ENCODE peak calls at places on chromosomes 3 and 15, in six cellular contexts. M is stimulated activated CD4-positive, alpha-beta T cell treated with anti-CD3 and anti-CD28 coated beads, Interleukin-1b, Interleukin-23, amount 100 ng/mL, for 24 hours; C is endothelial cell; V is left ventricle myocardium superior; Q is NCI-H460; S is HEK293T. B is an unnamed sample.

GRCh38 chr3:178036745-178037144 is 499.5 kb upstream of the KCNMB2 start:
- DNase-seq in M (no peak), S (no peak), V (no peak), C (no peak), Q (no peak), B (no peak)

GRCh38 chr3:191237045-191237882 is 38.2 kb downstream of the OSTN start:
- DNase-seq in M (no peak), S (no peak), Q (no peak), C (no peak), V (no peak), B (no peak)

GRCh38 chr15:72554471-72555425 is 80.6 kb downstream of the ARIH1 start:
- DNase-seq in S (no peak), C (no peak), V (no peak), M (no peak), Q (peak; percentile 28), B (peak; percentile 6)

GRCh38 chr3:119145500-119146167 is at the start of gene TEX55:
- DNase-seq in Q (peak; percentile 20), M (no peak), S (peak; percentile 65), C (no peak), V (peak; percentile 38), B (no peak)

GRCh38 chr15:61410656-61411055 is 181.6 kb upstream of the RORA start:
- DNase-seq in M (no peak), C (no peak), Q (no peak), V (no peak), S (no peak), B (no peak)

GRCh38 chr15:70789213-70789612 is 25.9 kb upstream of the UACA start:
- DNase-seq in Q (no peak), M (no peak), C (no peak), V (no peak), S (no peak), B (no peak)

GRCh38 chr3:156902916-156903315 is 76.8 kb downstream of the LEKR1 start:
- DNase-seq in V (no peak), S (no peak), M (no peak), C (no peak), Q (no peak), B (no peak)

GRCh38 chr3:178436773-178437172 is 99.5 kb upstream of the KCNMB2 start:
- DNase-seq in Q (no peak), C (no peak), S (no peak), M (no peak), V (no peak), B (peak; percentile 48)

GRCh38 chr15:41024141-41024540 is 70.9 kb downstream of the CHAC1 start:
- DNase-seq in C (no peak), V (no peak), Q (no peak), S (no peak), M (no peak), B (peak; percentile 30)

GRCh38 chr3:196320110-196320509 is 2.1 kb upstream of the DYNLT2B start:
- DNase-seq in S (no peak), Q (no peak), V (no peak), C (no peak), M (no peak), B (no peak)

GRCh38 chr3:169147246-169148008 is 516.1 kb downstream of the MECOM start:
- DNase-seq in M (no peak), C (peak; percentile 52), Q (no peak), S (peak; percentile 48), V (peak; percentile 53), B (peak; percentile 65)

GRCh38 chr3:87766736-87767135 is 292.1 kb downstream of the CGGBP1 start:
- DNase-seq in Q (no peak), V (no peak), M (no peak), C (no peak), S (no peak), B (no peak)

B was measured in MG63.